ENCODE peak calls at places on chromosomes 4 and X, in six cellular contexts. One of them, this sample, is unnamed.

GRCh38 chr4:83734576-83734975 is 198.7 kb downstream of the GPAT3 start:
- DNase-seq in activated naive CD4-positive, alpha-beta T cell treated with anti-CD3 and anti-CD28 coated beads for 36 hours: no peak
- DNase-seq in endothelial cell: no peak
- DNase-seq in NCI-H1417: no peak
- DNase-seq in activated gamma-delta T cell treated with Interleukin-2 at 50 U/mL for 16 hours: no peak
- DNase-seq in breast epithelium: no peak
- DNase-seq in this sample: no peak

GRCh38 chr4:8504279-8505007 is 63.9 kb downstream of the TRMT44 start:
- DNase-seq in activated gamma-delta T cell treated with Interleukin-2 at 50 U/mL for 16 hours: no peak
- DNase-seq in breast epithelium: peak
- DNase-seq in activated naive CD4-positive, alpha-beta T cell treated with anti-CD3 and anti-CD28 coated beads for 36 hours: no peak
- DNase-seq in endothelial cell: no peak
- DNase-seq in NCI-H1417: no peak
- DNase-seq in this sample: no peak

GRCh38 chrX:118116308-118117068 is at the start of gene KLHL13:
- DNase-seq in endothelial cell: peak
- DNase-seq in breast epithelium: peak
- DNase-seq in activated naive CD4-positive, alpha-beta T cell treated with anti-CD3 and anti-CD28 coated beads for 36 hours: peak
- DNase-seq in activated gamma-delta T cell treated with Interleukin-2 at 50 U/mL for 16 hours: no peak
- DNase-seq in NCI-H1417: no peak
- DNase-seq in this sample: no peak

GRCh38 chr4:99151931-99152448 is 7.9 kb upstream of the ADH4 start:
- DNase-seq in activated naive CD4-positive, alpha-beta T cell treated with anti-CD3 and anti-CD28 coated beads for 36 hours: no peak
- DNase-seq in NCI-H1417: no peak
- DNase-seq in activated gamma-delta T cell treated with Interleukin-2 at 50 U/mL for 16 hours: no peak
- DNase-seq in endothelial cell: no peak
- DNase-seq in breast epithelium: no peak
- DNase-seq in this sample: no peak

GRCh38 chr4:24743931-24744330 is 51.4 kb upstream of the SOD3 start:
- DNase-seq in activated gamma-delta T cell treated with Interleukin-2 at 50 U/mL for 16 hours: no peak
- DNase-seq in endothelial cell: no peak
- DNase-seq in NCI-H1417: no peak
- DNase-seq in activated naive CD4-positive, alpha-beta T cell treated with anti-CD3 and anti-CD28 coated beads for 36 hours: no peak
- DNase-seq in breast epithelium: no peak
- DNase-seq in this sample: no peak

GRCh38 chr4:83267121-83267834 is 17.3 kb downstream of the COQ2 start:
- DNase-seq in NCI-H1417: no peak
- DNase-seq in activated gamma-delta T cell treated with Interleukin-2 at 50 U/mL for 16 hours: no peak
- DNase-seq in activated naive CD4-positive, alpha-beta T cell treated with anti-CD3 and anti-CD28 coated beads for 36 hours: no peak
- DNase-seq in endothelial cell: no peak
- DNase-seq in breast epithelium: no peak
- DNase-seq in this sample: peak

GRCh38 chrX:29746326-29746725 is 469.0 kb upstream of the MAGEB2 start:
- DNase-seq in NCI-H1417: no peak
- DNase-seq in endothelial cell: no peak
- DNase-seq in breast epithelium: no peak
- DNase-seq in activated naive CD4-positive, alpha-beta T cell treated with anti-CD3 and anti-CD28 coated beads for 36 hours: no peak
- DNase-seq in activated gamma-delta T cell treated with Interleukin-2 at 50 U/mL for 16 hours: no peak
- DNase-seq in this sample: no peak

GRCh38 chr4:182863501-182863900 is 53.7 kb downstream of the DCTD start:
- DNase-seq in endothelial cell: no peak
- DNase-seq in breast epithelium: no peak
- DNase-seq in NCI-H1417: no peak
- DNase-seq in activated gamma-delta T cell treated with Interleukin-2 at 50 U/mL for 16 hours: no peak
- DNase-seq in activated naive CD4-positive, alpha-beta T cell treated with anti-CD3 and anti-CD28 coated beads for 36 hours: no peak
- DNase-seq in this sample: no peak

GRCh38 chr4:138301536-138301935 is 59.4 kb upstream of the SLC7A11 start:
- DNase-seq in NCI-H1417: no peak
- DNase-seq in activated naive CD4-positive, alpha-beta T cell treated with anti-CD3 and anti-CD28 coated beads for 36 hours: no peak
- DNase-seq in breast epithelium: no peak
- DNase-seq in activated gamma-delta T cell treated with Interleukin-2 at 50 U/mL for 16 hours: no peak
- DNase-seq in endothelial cell: no peak
- DNase-seq in this sample: no peak

GRCh38 chr4:856468-856901 is 30.6 kb upstream of the CPLX1 start:
- DNase-seq in activated naive CD4-positive, alpha-beta T cell treated with anti-CD3 and anti-CD28 coated beads for 36 hours: no peak
- DNase-seq in endothelial cell: no peak
- DNase-seq in activated gamma-delta T cell treated with Interleukin-2 at 50 U/mL for 16 hours: no peak
- DNase-seq in breast epithelium: no peak
- DNase-seq in NCI-H1417: no peak
- DNase-seq in this sample: no peak

GRCh38 chr4:3440979-3441500 is 728 bp upstream of the HGFAC start:
- DNase-seq in activated gamma-delta T cell treated with Interleukin-2 at 50 U/mL for 16 hours: no peak
- DNase-seq in endothelial cell: no peak
- DNase-seq in breast epithelium: no peak
- DNase-seq in NCI-H1417: no peak
- DNase-seq in activated naive CD4-positive, alpha-beta T cell treated with anti-CD3 and anti-CD28 coated beads for 36 hours: no peak
- DNase-seq in this sample: no peak

GRCh38 chrX:121333942-121334341 is 286.5 kb downstream of the GLUD2 start:
- DNase-seq in NCI-H1417: no peak
- DNase-seq in breast epithelium: no peak
- DNase-seq in activated gamma-delta T cell treated with Interleukin-2 at 50 U/mL for 16 hours: no peak
- DNase-seq in endothelial cell: no peak
- DNase-seq in activated naive CD4-positive, alpha-beta T cell treated with anti-CD3 and anti-CD28 coated beads for 36 hours: no peak
- DNase-seq in this sample: no peak

GRCh38 chr4:175306436-175306835 is 388.3 kb downstream of the ADAM29 start:
- DNase-seq in endothelial cell: no peak
- DNase-seq in activated gamma-delta T cell treated with Interleukin-2 at 50 U/mL for 16 hours: no peak
- DNase-seq in breast epithelium: no peak
- DNase-seq in activated naive CD4-positive, alpha-beta T cell treated with anti-CD3 and anti-CD28 coated beads for 36 hours: no peak
- DNase-seq in NCI-H1417: no peak
- DNase-seq in this sample: no peak

GRCh38 chr4:42789168-42789567 is 103.3 kb upstream of the GRXCR1 start:
- DNase-seq in NCI-H1417: no peak
- DNase-seq in endothelial cell: no peak
- DNase-seq in activated naive CD4-positive, alpha-beta T cell treated with anti-CD3 and anti-CD28 coated beads for 36 hours: no peak
- DNase-seq in breast epithelium: no peak
- DNase-seq in activated gamma-delta T cell treated with Interleukin-2 at 50 U/mL for 16 hours: no peak
- DNase-seq in this sample: no peak

GRCh38 chrX:53281321-53281822 is at the start of gene IQSEC2:
- DNase-seq in endothelial cell: peak
- DNase-seq in activated naive CD4-positive, alpha-beta T cell treated with anti-CD3 and anti-CD28 coated beads for 36 hours: no peak
- DNase-seq in NCI-H1417: peak
- DNase-seq in activated gamma-delta T cell treated with Interleukin-2 at 50 U/mL for 16 hours: no peak
- DNase-seq in breast epithelium: peak
- DNase-seq in this sample: peak

This sample was measured in thoracic aorta.